ENCODE peak calls at places on chromosomes 1 and 21, in eight cellular contexts. V is AG04449, C is AG10803, F is upper lobe of right lung, K is fibroblast of the aortic adventitia, U is IMR-90, T is psoas muscle, E is AG09309. S is an unnamed sample.

GRCh38 chr1:14663773-14664172 is 65.3 kb downstream of the KAZN start:
- DNase-seq in V (no peak), K (no peak), U (no peak), F (no peak), T (no peak), E (no peak), C (no peak), S (no peak)

GRCh38 chr1:64809309-64809708 is 64.4 kb downstream of the RAVER2 start:
- DNase-seq in T (no peak), E (no peak), V (no peak), U (no peak), K (no peak), C (no peak), F (no peak), S (no peak)

GRCh38 chr1:157870477-157870876 is 28.9 kb upstream of the CD5L start:
- DNase-seq in E (no peak), C (no peak), U (no peak), T (no peak), F (no peak), K (no peak), V (no peak), S (no peak)

GRCh38 chr1:9302745-9303524 is 10.2 kb downstream of the SPSB1 start:
- DNase-seq in F (no peak), T (peak; percentile 62), C (peak; percentile 97), K (peak; percentile 92), U (peak; percentile 97), V (peak; percentile 88), E (peak; percentile 84), S (no peak)

GRCh38 chr1:202101182-202101581 is 21.5 kb upstream of the GPR37L1 start:
- DNase-seq in C (no peak), T (no peak), F (no peak), V (no peak), U (no peak), E (no peak), K (peak; percentile 33), S (no peak)

GRCh38 chr1:50681931-50682330 is 258.7 kb upstream of the DMRTA2 start:
- DNase-seq in E (no peak), V (no peak), U (peak; percentile 44), F (no peak), T (no peak), C (peak; percentile 12), K (peak; percentile 9), S (no peak)

GRCh38 chr1:199691540-199691939 is 336.0 kb upstream of the NR5A2 start:
- DNase-seq in U (peak; percentile 82), C (peak; percentile 89), V (peak; percentile 65), T (no peak), K (peak; percentile 67), F (no peak), E (peak; percentile 90), S (no peak)

GRCh38 chr1:238242156-238242555 is 351.4 kb upstream of the ZP4 start:
- DNase-seq in T (no peak), C (no peak), U (no peak), F (no peak), V (no peak), K (no peak), E (no peak), S (no peak)

GRCh38 chr21:36048357-36048756 is 12.0 kb downstream of the SETD4 start:
- DNase-seq in U (no peak), F (no peak), T (no peak), E (no peak), C (no peak), K (no peak), V (no peak), S (no peak)

GRCh38 chr1:84930831-84931230 is 37.8 kb upstream of the LPAR3 start:
- DNase-seq in E (no peak), V (no peak), U (no peak), T (no peak), C (no peak), F (no peak), K (no peak), S (no peak)

GRCh38 chr1:51850420-51851297 is 27.9 kb downstream of the NRDC start:
- DNase-seq in F (no peak), E (no peak), C (no peak), K (no peak), U (no peak), T (no peak), V (no peak), S (no peak)

GRCh38 chr1:167454929-167455785 is 63.2 kb downstream of the CD247 start:
- DNase-seq in E (no peak), K (peak; percentile 14), V (no peak), C (peak; percentile 22), U (no peak), F (peak; percentile 89), T (peak; percentile 83), S (no peak)

GRCh38 chr1:43973981-43974442 is 748 bp upstream of the ATP6V0B start:
- DNase-seq in E (no peak), K (no peak), V (no peak), F (no peak), U (no peak), C (peak; percentile 21), T (no peak), S (no peak)

GRCh38 chr1:17427696-17428660 is 11.5 kb downstream of the RCC2 start:
- DNase-seq in V (no peak), E (no peak), U (no peak), C (no peak), F (no peak), K (no peak), T (no peak), S (peak; percentile 47)

GRCh38 chr1:8752411-8752810 is 65.0 kb downstream of the RERE start:
- DNase-seq in V (no peak), E (no peak), F (no peak), U (no peak), T (no peak), C (no peak), K (no peak), S (no peak)

GRCh38 chr21:25735895-25736597 is 1.3 kb downstream of the GABPA start:
- DNase-seq in U (peak; percentile 42), C (peak; percentile 18), T (no peak), E (no peak), V (no peak), F (no peak), K (peak; percentile 42), S (no peak)

GRCh38 chr21:37710555-37711293 is 205.5 kb downstream of the KCNJ6 start:
- DNase-seq in U (peak; percentile 68), V (no peak), F (no peak), T (no peak), E (no peak), C (peak; percentile 5), K (no peak), S (peak; percentile 35)

GRCh38 chr21:35743571-35743970 is 316.8 kb downstream of the SETD4 start:
- DNase-seq in V (no peak), K (no peak), T (no peak), C (peak; percentile 13), F (no peak), U (peak; percentile 51), E (no peak), S (no peak)

GRCh38 chr1:156881101-156881500 is 12.4 kb upstream of the PEAR1 start:
- DNase-seq in T (no peak), U (no peak), K (no peak), C (no peak), V (no peak), E (no peak), F (no peak), S (no peak)

GRCh38 chr1:16351449-16351993 is 759 bp downstream of the FBXO42 start:
- DNase-seq in V (no peak), T (no peak), F (no peak), U (peak; percentile 34), E (no peak), C (peak; percentile 32), K (peak; percentile 48), S (no peak)

GRCh38 chr1:226649780-226650179 is 89.3 kb downstream of the ITPKB start:
- DNase-seq in U (peak; percentile 43), K (peak; percentile 58), T (peak; percentile 44), F (no peak), V (no peak), E (no peak), C (peak; percentile 46), S (no peak)

GRCh38 chr1:236502972-236503639 is 20.7 kb upstream of the LGALS8 start:
- DNase-seq in U (peak; percentile 78), C (peak; percentile 68), T (peak; percentile 64), V (no peak), E (no peak), K (peak; percentile 54), F (peak; percentile 75), S (no peak)

GRCh38 chr1:204513117-204513716 is 3.0 kb upstream of the MDM4 start:
- DNase-seq in E (no peak), C (no peak), V (no peak), U (no peak), F (peak; percentile 81), T (no peak), K (no peak), S (no peak)

GRCh38 chr1:78038491-78038939 is 7.3 kb upstream of the GIPC2 start:
- DNase-seq in F (no peak), T (no peak), U (peak; percentile 83), K (peak; percentile 33), E (no peak), C (peak; percentile 23), V (no peak), S (peak; percentile 74)

GRCh38 chr1:69976896-69977295 is 228.5 kb downstream of the LRRC40 start:
- DNase-seq in F (no peak), K (peak; percentile 32), E (no peak), U (peak; percentile 69), C (peak; percentile 13), T (no peak), V (no peak), S (no peak)

GRCh38 chr21:21163904-21164303 is 165.7 kb downstream of the NCAM2 start:
- DNase-seq in T (no peak), E (peak; percentile 5), V (peak; percentile 33), F (no peak), U (peak; percentile 82), K (peak; percentile 87), C (peak; percentile 76), S (peak; percentile 80)
- TF ChIP-seq CTCF in T (peak; percentile 47), E (peak; percentile 28), V (peak; percentile 32), F (peak; percentile 64), U (peak; percentile 69), K (peak; percentile 50), C (peak; percentile 70), S (peak; percentile 51)

GRCh38 chr1:39827201-39827600 is 38.5 kb upstream of the BMP8B start:
- DNase-seq in T (no peak), U (no peak), C (no peak), E (no peak), F (no peak), V (no peak), K (peak; percentile 16), S (no peak)
- TF ChIP-seq CTCF in T (no peak), U (no peak), C (no peak), E (no peak), F (no peak), V (no peak), K (no peak), S (no peak)

DNA sequence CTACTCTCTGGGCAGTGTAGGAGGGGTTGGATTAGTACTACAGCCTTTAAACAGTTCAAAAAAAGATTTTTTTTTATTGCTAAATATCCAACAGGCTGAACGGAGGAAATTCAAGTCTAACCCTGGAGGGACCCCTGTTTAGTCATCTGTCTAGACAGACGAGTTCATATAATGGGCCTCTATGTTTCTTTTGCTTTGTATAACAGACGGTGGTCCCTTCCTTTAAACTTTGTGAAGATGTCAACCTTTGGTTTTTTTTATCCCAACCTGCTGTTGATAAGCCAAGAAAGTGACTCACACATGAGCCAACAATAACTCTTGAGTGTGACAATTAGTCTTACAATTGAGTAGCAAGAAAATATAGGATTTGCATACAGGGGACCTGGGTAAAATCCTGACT is 29.8 kb downstream of the TGFB2 start:
- DNase-seq in F (no peak), V (no peak), K (peak; percentile 44), U (peak; percentile 56), T (no peak), C (no peak), E (no peak), S (no peak)
- TF ChIP-seq CTCF in F (no peak), V (no peak), K (no peak), U (no peak), T (no peak), C (no peak), E (no peak), S (no peak)

GRCh38 chr1:92192246-92192645 is 25.5 kb upstream of the C1orf146 start:
- DNase-seq in F (no peak), C (no peak), E (no peak), K (no peak), V (no peak), U (no peak), T (no peak), S (no peak)
- TF ChIP-seq CTCF in F (no peak), C (no peak), E (no peak), K (no peak), V (no peak), U (no peak), T (no peak), S (no peak)